ENCODE peak calls at places on chromosomes 6 and 20, in six cellular contexts. S, C, T, I, Q and X are unnamed samples.

GRCh38 chr6:151021878-151022277 is 156.4 kb downstream of the MTHFD1L start:
- DNase-seq in S (no peak), C (no peak), T (no peak), I (no peak), Q (no peak), X (no peak)

GRCh38 chr6:27811383-27811782 is 100.8 kb downstream of the OR2B2 start:
- DNase-seq in S (no peak), C (no peak), T (no peak), I (no peak), Q (no peak), X (no peak)

GRCh38 chr20:63087872-63088680 is 81.3 kb upstream of the BHLHE23 start:
- DNase-seq in S (peak; percentile 80), C (peak; percentile 35), T (peak; percentile 1), I (peak; percentile 21), Q (no peak), X (peak; percentile 58)

GRCh38 chr6:112254921-112255320 is 554 bp upstream of the LAMA4 start:
- DNase-seq in S (no peak), C (no peak), T (no peak), I (no peak), Q (no peak), X (no peak)

GRCh38 chr6:25359191-25359861 is 80.2 kb downstream of the CARMIL1 start:
- DNase-seq in S (no peak), C (no peak), T (no peak), I (no peak), Q (peak; percentile 63), X (no peak)

GRCh38 chr20:31690124-31690666 is 32.5 kb downstream of the BCL2L1 start:
- DNase-seq in S (no peak), C (no peak), T (no peak), I (no peak), Q (no peak), X (no peak)

GRCh38 chr20:47854687-47855212 is 69.5 kb upstream of the SULF2 start:
- DNase-seq in S (no peak), C (no peak), T (no peak), I (no peak), Q (peak; percentile 16), X (no peak)

GRCh38 chr6:34511214-34511922 is 44.8 kb downstream of the SPDEF start:
- DNase-seq in S (no peak), C (no peak), T (no peak), I (no peak), Q (no peak), X (no peak)

GRCh38 chr6:34531580-34532201 is 24.4 kb downstream of the SPDEF start:
- DNase-seq in S (no peak), C (peak; percentile 55), T (peak; percentile 95), I (no peak), Q (peak; percentile 74), X (no peak)

GRCh38 chr6:33837971-33838665 is 34.3 kb upstream of the MLN start:
- DNase-seq in S (no peak), C (no peak), T (peak; percentile 46), I (no peak), Q (no peak), X (no peak)

GRCh38 chr20:5119435-5120188 is at the start of gene PCNA:
- DNase-seq in S (peak; percentile 97), C (peak; percentile 97), T (peak; percentile 94), I (peak; percentile 94), Q (peak; percentile 97), X (peak; percentile 95)

GRCh38 chr20:61056627-61057312 is 195.3 kb upstream of the CDH4 start:
- DNase-seq in S (no peak), C (no peak), T (no peak), I (no peak), Q (no peak), X (no peak)

GRCh38 chr20:51995038-51995437 is 192.7 kb upstream of the SALL4 start:
- DNase-seq in S (no peak), C (no peak), T (no peak), I (no peak), Q (no peak), X (no peak)

GRCh38 chr20:3068986-3069900 is 2.2 kb upstream of the OXT start:
- DNase-seq in S (no peak), C (no peak), T (no peak), I (peak; percentile 57), Q (no peak), X (no peak)

GRCh38 chr6:67933278-67933677 is 701.8 kb upstream of the ADGRB3 start:
- DNase-seq in S (no peak), C (no peak), T (peak; percentile 4), I (no peak), Q (no peak), X (no peak)

GRCh38 chr6:34601706-34602105 is 45.6 kb upstream of the SPDEF start:
- DNase-seq in S (no peak), C (no peak), T (no peak), I (no peak), Q (no peak), X (no peak)

GRCh38 chr6:140020207-140020791 is 645.9 kb upstream of the CITED2 start:
- DNase-seq in S (no peak), C (no peak), T (no peak), I (no peak), Q (no peak), X (no peak)

GRCh38 chr6:100088009-100088408 is 94.0 kb upstream of the MCHR2 start:
- DNase-seq in S (no peak), C (no peak), T (no peak), I (no peak), Q (no peak), X (no peak)

GRCh38 chr6:166565084-166565651 is 21.3 kb downstream of the RAMACL start:
- DNase-seq in S (no peak), C (no peak), T (no peak), I (no peak), Q (peak; percentile 10), X (no peak)

GRCh38 chr6:29376003-29376402 is 912 bp upstream of the OR12D3 start:
- DNase-seq in S (no peak), C (no peak), T (no peak), I (no peak), Q (peak; percentile 6), X (no peak)
- TF ChIP-seq CTCF in S (peak; percentile 22), C (no peak), T (no peak), I (no peak), Q (no peak), X (peak; percentile 61)

DNA sequence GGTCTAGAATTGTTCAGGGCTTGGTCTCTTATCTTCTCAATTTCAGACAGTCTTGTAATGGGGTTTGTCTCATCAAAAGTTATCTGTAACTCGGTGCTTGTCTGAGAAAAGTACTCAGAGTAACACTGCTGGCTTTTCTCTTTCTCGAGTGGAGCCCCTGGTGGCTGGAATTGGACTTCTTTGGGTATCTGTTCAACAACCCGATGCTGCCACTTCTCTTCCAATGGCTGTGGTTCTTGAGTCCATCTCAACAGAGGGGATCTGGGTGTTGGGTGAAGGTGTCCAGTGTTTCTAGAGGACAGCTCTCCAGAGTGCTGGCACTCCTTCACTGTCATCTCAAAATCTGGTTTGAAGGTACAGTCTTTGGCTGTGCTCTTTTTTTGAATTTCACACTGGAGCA is 24.6 kb downstream of the DST start:
- DNase-seq in S (no peak), C (no peak), T (no peak), I (no peak), Q (no peak), X (no peak)
- TF ChIP-seq CTCF in S (peak; percentile 11), C (no peak), T (no peak), I (no peak), Q (no peak), X (no peak)

DNA sequence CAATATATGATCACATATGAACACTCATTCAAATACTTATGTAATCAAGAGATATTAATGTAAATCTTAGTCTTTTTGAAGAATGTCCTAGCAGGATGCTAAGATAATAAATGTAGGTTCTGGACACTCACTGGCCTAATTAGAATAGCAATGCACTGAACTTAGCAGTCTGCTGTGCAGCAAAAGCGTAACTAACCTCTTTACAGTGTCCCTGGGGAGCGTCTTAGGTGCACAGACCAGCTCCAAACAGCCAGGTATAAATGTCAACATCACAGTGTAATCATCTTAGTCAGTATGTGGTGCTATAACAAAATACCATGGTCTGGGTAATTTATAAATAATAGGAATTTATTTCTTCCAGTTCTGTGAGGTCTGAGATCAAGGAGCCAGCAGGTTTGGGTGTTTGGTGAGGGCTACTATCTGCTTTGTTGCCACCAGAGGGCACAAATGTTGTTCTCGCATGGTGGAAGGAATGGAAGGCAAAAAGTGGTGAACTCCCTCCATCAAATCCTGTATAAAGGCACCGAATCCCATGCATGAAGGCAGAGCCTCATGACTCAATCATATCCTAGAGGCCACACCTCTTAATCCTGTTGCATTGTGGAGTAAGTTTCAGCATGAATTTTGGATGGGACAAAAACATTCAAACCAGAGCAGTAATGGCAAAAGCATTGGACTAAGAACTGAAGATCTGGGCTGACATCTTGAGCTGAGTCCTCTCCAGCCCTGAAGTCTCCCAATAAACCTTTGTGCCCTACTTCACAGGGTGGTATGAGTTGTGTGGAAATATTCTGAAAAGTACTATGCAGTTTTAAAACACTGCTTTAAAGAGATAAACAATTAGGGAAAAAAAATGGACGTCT is 41.8 kb upstream of the FOXO3 start:
- DNase-seq in S (no peak), C (no peak), T (no peak), I (no peak), Q (no peak), X (no peak)
- TF ChIP-seq CTCF in S (peak; percentile 51), C (no peak), T (peak; percentile 44), I (no peak), Q (peak; percentile 55), X (peak; percentile 70)

DNA sequence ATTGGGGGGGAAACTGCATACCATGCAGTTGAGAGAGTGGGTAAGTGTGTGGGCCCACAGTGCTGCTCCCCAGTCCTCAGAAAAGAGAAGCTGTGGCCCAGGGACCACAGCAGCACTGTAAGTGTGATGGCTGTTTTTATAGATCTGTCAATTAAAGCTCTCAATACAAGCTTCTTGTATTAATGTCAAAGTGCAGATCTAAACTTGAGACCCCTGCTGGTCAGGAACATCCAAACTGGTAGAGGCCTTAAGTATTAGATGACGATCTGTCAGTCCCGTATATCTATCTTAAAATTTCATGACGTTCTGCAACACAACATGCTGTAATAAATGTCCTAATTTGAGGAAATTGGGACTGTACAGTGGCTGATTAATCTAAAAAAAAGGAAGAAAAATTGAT is 74.8 kb downstream of the TULP4 start:
- DNase-seq in S (no peak), C (no peak), T (no peak), I (no peak), Q (no peak), X (no peak)
- TF ChIP-seq CTCF in S (no peak), C (no peak), T (no peak), I (peak; percentile 30), Q (no peak), X (peak; percentile 53)